ENCODE peak calls at places on chromosomes 6 and 20, in five cellular contexts. E is naive thymus-derived CD4-positive, alpha-beta T cell; B is posterior cingulate gyrus; Z is stimulated activated CD4-positive, alpha-beta T cell treated with anti-CD3 and anti-CD28 coated beads, Interleukin-2, amount 100 ng/mL, for 24 hours; P is occipital lobe. S is an unnamed sample.

GRCh38 chr6:123016431-123017110 is 20.5 kb downstream of the CLVS2 start:
- DNase-seq in E (no peak), B (peak; percentile 78), Z (no peak), P (peak; percentile 44), S (no peak)

GRCh38 chr20:12594410-12595130 is 414.2 kb upstream of the SPTLC3 start:
- DNase-seq in E (no peak), B (no peak), Z (no peak), P (no peak), S (no peak)

GRCh38 chr6:160015778-160016684 is 47.1 kb downstream of the IGF2R start:
- DNase-seq in E (no peak), B (no peak), Z (peak; percentile 28), P (no peak), S (peak; percentile 72)

GRCh38 chr6:66866801-66867200 is 1159.8 kb upstream of the EYS start:
- DNase-seq in E (no peak), B (no peak), Z (no peak), P (no peak), S (no peak)

GRCh38 chr6:96450082-96450759 is 71.4 kb upstream of the UFL1 start:
- DNase-seq in E (no peak), B (peak; percentile 40), Z (no peak), P (no peak), S (no peak)

GRCh38 chr20:8624046-8624445 is 444.8 kb upstream of the PLCB4 start:
- DNase-seq in E (no peak), B (no peak), Z (no peak), P (no peak), S (no peak)

GRCh38 chr6:165599121-165599520 is 63.9 kb downstream of the PDE10A start:
- DNase-seq in E (no peak), B (no peak), Z (no peak), P (no peak), S (no peak)

GRCh38 chr6:35485402-35485877 is 11.4 kb downstream of the TEAD3 start:
- DNase-seq in E (no peak), B (no peak), Z (no peak), P (no peak), S (no peak)

GRCh38 chr6:33957391-33958207 is 153.8 kb upstream of the MLN start:
- DNase-seq in E (no peak), B (no peak), Z (no peak), P (no peak), S (no peak)

GRCh38 chr6:169082817-169083540 is 170.7 kb downstream of the THBS2 start:
- DNase-seq in E (no peak), B (peak; percentile 55), Z (no peak), P (no peak), S (no peak)

GRCh38 chr6:13873288-13874190 is 51.2 kb upstream of the RNF182 start:
- DNase-seq in E (peak; percentile 55), B (peak; percentile 90), Z (peak; percentile 83), P (no peak), S (peak; percentile 56)

GRCh38 chr20:25573288-25574251 is 11.8 kb downstream of the NINL start:
- DNase-seq in E (no peak), B (no peak), Z (no peak), P (no peak), S (no peak)